ENCODE peak calls at places on chromosome 20, in ten cellular contexts. One of them, this sample, is unnamed. For H3K36me3, the result is how much of the 10 kb centered on the place peaks cover.

GRCh38 chr20:42700423-42700822 is 489.3 kb downstream of the PTPRT start:
- DNase-seq in pancreas: no peak
- DNase-seq in right lobe of liver: no peak
- DNase-seq in breast epithelium: no peak
- DNase-seq in colonic mucosa: no peak
- DNase-seq in cardiac muscle cell: no peak
- DNase-seq in heart right ventricle: no peak
- DNase-seq in tibial artery: no peak
- DNase-seq in heart left ventricle: no peak
- DNase-seq in fibroblast of lung: no peak
- DNase-seq in this sample: no peak

GRCh38 chr20:52448513-52448912 is 256.9 kb upstream of the ZFP64 start:
- DNase-seq in pancreas: no peak
- DNase-seq in right lobe of liver: no peak
- DNase-seq in breast epithelium: peak
- DNase-seq in colonic mucosa: no peak
- DNase-seq in cardiac muscle cell: peak
- DNase-seq in heart right ventricle: no peak
- DNase-seq in tibial artery: no peak
- DNase-seq in heart left ventricle: no peak
- DNase-seq in fibroblast of lung: no peak
- DNase-seq in this sample: no peak

GRCh38 chr20:12171927-12172581 is 254.4 kb downstream of the BTBD3 start:
- DNase-seq in pancreas: no peak
- DNase-seq in right lobe of liver: no peak
- DNase-seq in breast epithelium: peak
- DNase-seq in colonic mucosa: no peak
- DNase-seq in cardiac muscle cell: peak
- DNase-seq in heart right ventricle: no peak
- DNase-seq in tibial artery: no peak
- DNase-seq in heart left ventricle: no peak
- DNase-seq in fibroblast of lung: peak
- DNase-seq in this sample: no peak

GRCh38 chr20:50753152-50753551 is 21.8 kb downstream of the PARD6B start:
- DNase-seq in pancreas: no peak
- DNase-seq in right lobe of liver: no peak
- DNase-seq in breast epithelium: no peak
- DNase-seq in colonic mucosa: no peak
- DNase-seq in cardiac muscle cell: no peak
- DNase-seq in heart right ventricle: no peak
- DNase-seq in tibial artery: no peak
- DNase-seq in heart left ventricle: no peak
- DNase-seq in fibroblast of lung: no peak
- DNase-seq in this sample: no peak

GRCh38 chr20:18645196-18645745 is 57.4 kb downstream of the DTD1 start:
- DNase-seq in pancreas: no peak
- DNase-seq in right lobe of liver: no peak
- DNase-seq in breast epithelium: no peak
- DNase-seq in colonic mucosa: no peak
- DNase-seq in cardiac muscle cell: no peak
- DNase-seq in heart right ventricle: no peak
- DNase-seq in tibial artery: no peak
- DNase-seq in heart left ventricle: no peak
- DNase-seq in fibroblast of lung: no peak
- DNase-seq in this sample: no peak

GRCh38 chr20:9503530-9504251 is 10.7 kb upstream of the LAMP5 start:
- DNase-seq in pancreas: no peak
- DNase-seq in right lobe of liver: no peak
- DNase-seq in breast epithelium: no peak
- DNase-seq in colonic mucosa: no peak
- DNase-seq in cardiac muscle cell: peak
- DNase-seq in heart right ventricle: no peak
- DNase-seq in tibial artery: no peak
- DNase-seq in heart left ventricle: no peak
- DNase-seq in fibroblast of lung: peak
- DNase-seq in this sample: no peak

GRCh38 chr20:46202758-46203509 is 84.8 kb downstream of the CD40 start:
- DNase-seq in pancreas: no peak
- DNase-seq in right lobe of liver: no peak
- DNase-seq in breast epithelium: peak
- DNase-seq in colonic mucosa: peak
- DNase-seq in cardiac muscle cell: peak
- DNase-seq in heart right ventricle: peak
- DNase-seq in tibial artery: no peak
- DNase-seq in heart left ventricle: no peak
- DNase-seq in fibroblast of lung: no peak
- DNase-seq in this sample: no peak

GRCh38 chr20:43017241-43018030 is 172.3 kb downstream of the PTPRT start:
- DNase-seq in pancreas: no peak
- DNase-seq in right lobe of liver: no peak
- DNase-seq in breast epithelium: no peak
- DNase-seq in colonic mucosa: no peak
- DNase-seq in cardiac muscle cell: no peak
- DNase-seq in heart right ventricle: no peak
- DNase-seq in tibial artery: no peak
- DNase-seq in heart left ventricle: no peak
- DNase-seq in fibroblast of lung: no peak
- DNase-seq in this sample: no peak

GRCh38 chr20:32610897-32611218 is 25.7 kb upstream of the NOL4L start:
- DNase-seq in pancreas: no peak
- DNase-seq in right lobe of liver: no peak
- DNase-seq in breast epithelium: no peak
- DNase-seq in colonic mucosa: no peak
- DNase-seq in cardiac muscle cell: no peak
- DNase-seq in heart right ventricle: no peak
- DNase-seq in tibial artery: no peak
- DNase-seq in heart left ventricle: no peak
- DNase-seq in fibroblast of lung: no peak
- DNase-seq in this sample: no peak

GRCh38 chr20:10239954-10240353 is 21.3 kb downstream of the SNAP25 start:
- DNase-seq in pancreas: peak
- DNase-seq in right lobe of liver: no peak
- DNase-seq in breast epithelium: peak
- DNase-seq in colonic mucosa: peak
- DNase-seq in cardiac muscle cell: peak
- DNase-seq in heart right ventricle: no peak
- DNase-seq in tibial artery: no peak
- DNase-seq in heart left ventricle: no peak
- DNase-seq in fibroblast of lung: no peak
- DNase-seq in this sample: no peak

GRCh38 chr20:60867589-60867988 is 384.5 kb upstream of the CDH4 start:
- DNase-seq in pancreas: no peak
- DNase-seq in right lobe of liver: no peak
- DNase-seq in breast epithelium: no peak
- DNase-seq in colonic mucosa: no peak
- DNase-seq in cardiac muscle cell: no peak
- DNase-seq in heart right ventricle: no peak
- DNase-seq in tibial artery: no peak
- DNase-seq in heart left ventricle: no peak
- DNase-seq in fibroblast of lung: no peak
- DNase-seq in this sample: no peak
- H3K36me3 ChIP-seq in pancreas: under half
- H3K36me3 ChIP-seq in right lobe of liver: under half
- H3K36me3 ChIP-seq in breast epithelium: under half
- H3K36me3 ChIP-seq in colonic mucosa: under half
- H3K36me3 ChIP-seq in cardiac muscle cell: under half
- H3K36me3 ChIP-seq in heart right ventricle: under half
- H3K36me3 ChIP-seq in tibial artery: under half
- H3K36me3 ChIP-seq in heart left ventricle: under half
- H3K36me3 ChIP-seq in fibroblast of lung: under half
- H3K36me3 ChIP-seq in this sample: under half

GRCh38 chr20:57274299-57274698 is 7.9 kb upstream of the BMP7 start:
- DNase-seq in pancreas: no peak
- DNase-seq in right lobe of liver: no peak
- DNase-seq in breast epithelium: no peak
- DNase-seq in colonic mucosa: no peak
- DNase-seq in cardiac muscle cell: no peak
- DNase-seq in heart right ventricle: no peak
- DNase-seq in tibial artery: no peak
- DNase-seq in heart left ventricle: no peak
- DNase-seq in fibroblast of lung: no peak
- DNase-seq in this sample: no peak

GRCh38 chr20:57274846-57275245 is 8.4 kb upstream of the BMP7 start:
- DNase-seq in pancreas: no peak
- DNase-seq in right lobe of liver: no peak
- DNase-seq in breast epithelium: no peak
- DNase-seq in colonic mucosa: no peak
- DNase-seq in cardiac muscle cell: no peak
- DNase-seq in heart right ventricle: no peak
- DNase-seq in tibial artery: no peak
- DNase-seq in heart left ventricle: no peak
- DNase-seq in fibroblast of lung: no peak
- DNase-seq in this sample: no peak

GRCh38 chr20:57270204-57270937 is 3.9 kb upstream of the BMP7 start:
- DNase-seq in pancreas: no peak
- DNase-seq in right lobe of liver: no peak
- DNase-seq in breast epithelium: no peak
- DNase-seq in colonic mucosa: no peak
- DNase-seq in cardiac muscle cell: no peak
- DNase-seq in heart right ventricle: no peak
- DNase-seq in tibial artery: no peak
- DNase-seq in heart left ventricle: no peak
- DNase-seq in fibroblast of lung: no peak
- DNase-seq in this sample: no peak

GRCh38 chr20:57275334-57275733 is 8.9 kb upstream of the BMP7 start:
- DNase-seq in pancreas: no peak
- DNase-seq in right lobe of liver: no peak
- DNase-seq in breast epithelium: no peak
- DNase-seq in colonic mucosa: no peak
- DNase-seq in cardiac muscle cell: no peak
- DNase-seq in heart right ventricle: no peak
- DNase-seq in tibial artery: no peak
- DNase-seq in heart left ventricle: no peak
- DNase-seq in fibroblast of lung: no peak
- DNase-seq in this sample: no peak

GRCh38 chr20:57272883-57273282 is 6.4 kb upstream of the BMP7 start:
- DNase-seq in pancreas: no peak
- DNase-seq in right lobe of liver: no peak
- DNase-seq in breast epithelium: no peak
- DNase-seq in colonic mucosa: no peak
- DNase-seq in cardiac muscle cell: no peak
- DNase-seq in heart right ventricle: no peak
- DNase-seq in tibial artery: no peak
- DNase-seq in heart left ventricle: no peak
- DNase-seq in fibroblast of lung: no peak
- DNase-seq in this sample: no peak
- TF ChIP-seq CTCF in pancreas: no peak
- TF ChIP-seq CTCF in right lobe of liver: no peak
- TF ChIP-seq CTCF in breast epithelium: no peak
- TF ChIP-seq CTCF in colonic mucosa: no peak
- TF ChIP-seq CTCF in cardiac muscle cell: no peak
- TF ChIP-seq CTCF in heart right ventricle: no peak
- TF ChIP-seq CTCF in tibial artery: no peak
- TF ChIP-seq CTCF in heart left ventricle: no peak
- TF ChIP-seq CTCF in fibroblast of lung: no peak
- TF ChIP-seq CTCF in this sample: no peak

GRCh38 chr20:45014671-45015415 is 48.5 kb downstream of the STK4 start:
- DNase-seq in pancreas: no peak
- DNase-seq in right lobe of liver: no peak
- DNase-seq in breast epithelium: no peak
- DNase-seq in colonic mucosa: no peak
- DNase-seq in cardiac muscle cell: peak
- DNase-seq in heart right ventricle: no peak
- DNase-seq in tibial artery: no peak
- DNase-seq in heart left ventricle: no peak
- DNase-seq in fibroblast of lung: peak
- DNase-seq in this sample: no peak
- H3K36me3 ChIP-seq in pancreas: under half
- H3K36me3 ChIP-seq in right lobe of liver: under half
- H3K36me3 ChIP-seq in breast epithelium: under half
- H3K36me3 ChIP-seq in colonic mucosa: under half
- H3K36me3 ChIP-seq in cardiac muscle cell: under half
- H3K36me3 ChIP-seq in heart right ventricle: under half
- H3K36me3 ChIP-seq in tibial artery: under half
- H3K36me3 ChIP-seq in heart left ventricle: under half
- H3K36me3 ChIP-seq in fibroblast of lung: under half
- H3K36me3 ChIP-seq in this sample: under half

GRCh38 chr20:63139856-63140255 is 76.1 kb downstream of the YTHDF1 start:
- DNase-seq in pancreas: no peak
- DNase-seq in right lobe of liver: no peak
- DNase-seq in breast epithelium: no peak
- DNase-seq in colonic mucosa: no peak
- DNase-seq in cardiac muscle cell: no peak
- DNase-seq in heart right ventricle: peak
- DNase-seq in tibial artery: no peak
- DNase-seq in heart left ventricle: peak
- DNase-seq in fibroblast of lung: no peak
- DNase-seq in this sample: no peak

GRCh38 chr20:63138855-63139341 is 77.0 kb downstream of the YTHDF1 start:
- DNase-seq in pancreas: no peak
- DNase-seq in right lobe of liver: no peak
- DNase-seq in breast epithelium: no peak
- DNase-seq in colonic mucosa: no peak
- DNase-seq in cardiac muscle cell: peak
- DNase-seq in heart right ventricle: peak
- DNase-seq in tibial artery: no peak
- DNase-seq in heart left ventricle: peak
- DNase-seq in fibroblast of lung: peak
- DNase-seq in this sample: no peak

GRCh38 chr20:63137851-63138415 is 78.0 kb downstream of the YTHDF1 start:
- DNase-seq in pancreas: no peak
- DNase-seq in right lobe of liver: no peak
- DNase-seq in breast epithelium: no peak
- DNase-seq in colonic mucosa: no peak
- DNase-seq in cardiac muscle cell: no peak
- DNase-seq in heart right ventricle: peak
- DNase-seq in tibial artery: no peak
- DNase-seq in heart left ventricle: peak
- DNase-seq in fibroblast of lung: no peak
- DNase-seq in this sample: no peak

GRCh38 chr20:63140683-63141433 is 75.1 kb downstream of the YTHDF1 start:
- DNase-seq in pancreas: no peak
- DNase-seq in right lobe of liver: no peak
- DNase-seq in breast epithelium: no peak
- DNase-seq in colonic mucosa: no peak
- DNase-seq in cardiac muscle cell: no peak
- DNase-seq in heart right ventricle: peak
- DNase-seq in tibial artery: no peak
- DNase-seq in heart left ventricle: peak
- DNase-seq in fibroblast of lung: no peak
- DNase-seq in this sample: no peak

GRCh38 chr20:63139369-63139768 is 76.6 kb downstream of the YTHDF1 start:
- DNase-seq in pancreas: no peak
- DNase-seq in right lobe of liver: no peak
- DNase-seq in breast epithelium: no peak
- DNase-seq in colonic mucosa: no peak
- DNase-seq in cardiac muscle cell: no peak
- DNase-seq in heart right ventricle: no peak
- DNase-seq in tibial artery: no peak
- DNase-seq in heart left ventricle: no peak
- DNase-seq in fibroblast of lung: no peak
- DNase-seq in this sample: no peak
- TF ChIP-seq CTCF in pancreas: no peak
- TF ChIP-seq CTCF in right lobe of liver: no peak
- TF ChIP-seq CTCF in breast epithelium: no peak
- TF ChIP-seq CTCF in colonic mucosa: no peak
- TF ChIP-seq CTCF in cardiac muscle cell: no peak
- TF ChIP-seq CTCF in heart right ventricle: no peak
- TF ChIP-seq CTCF in tibial artery: no peak
- TF ChIP-seq CTCF in heart left ventricle: no peak
- TF ChIP-seq CTCF in fibroblast of lung: no peak
- TF ChIP-seq CTCF in this sample: no peak

This sample was measured in esophagus squamous epithelium.